ENCODE peak calls at places on chromosomes 16 and 17, in seven cellular contexts. One of them, this sample, is unnamed.

GRCh38 chr16:80932725-80933124 is 74.0 kb downstream of the CMC2 start:
- DNase-seq in trophoblast cell: peak
- DNase-seq in H1: no peak
- DNase-seq in mesenchymal stem cell: peak
- DNase-seq in IMR-90: peak
- DNase-seq in H9: no peak
- DNase-seq in mesendoderm: no peak
- DNase-seq in this sample: no peak

GRCh38 chr17:81230043-81230820 is 7.5 kb upstream of the CEP131 start:
- DNase-seq in H1: no peak
- DNase-seq in IMR-90: no peak
- DNase-seq in trophoblast cell: no peak
- DNase-seq in mesenchymal stem cell: no peak
- DNase-seq in H9: no peak
- DNase-seq in mesendoderm: peak
- DNase-seq in this sample: no peak

GRCh38 chr16:12805091-12805490 is 1.4 kb upstream of the CPPED1 start:
- DNase-seq in H1: no peak
- DNase-seq in trophoblast cell: no peak
- DNase-seq in IMR-90: no peak
- DNase-seq in H9: no peak
- DNase-seq in mesenchymal stem cell: no peak
- DNase-seq in mesendoderm: no peak
- DNase-seq in this sample: no peak

GRCh38 chr16:4463522-4464163 is 10.8 kb downstream of the NMRAL1 start:
- DNase-seq in H1: no peak
- DNase-seq in IMR-90: no peak
- DNase-seq in mesenchymal stem cell: no peak
- DNase-seq in mesendoderm: no peak
- DNase-seq in trophoblast cell: no peak
- DNase-seq in H9: no peak
- DNase-seq in this sample: no peak

GRCh38 chr17:41230094-41230493 is 2.2 kb upstream of the KRTAP9-3 start:
- DNase-seq in IMR-90: no peak
- DNase-seq in trophoblast cell: no peak
- DNase-seq in H1: no peak
- DNase-seq in mesendoderm: no peak
- DNase-seq in mesenchymal stem cell: no peak
- DNase-seq in H9: no peak
- DNase-seq in this sample: no peak

GRCh38 chr16:13997933-13998332 is 73.2 kb upstream of the MRTFB start:
- DNase-seq in mesendoderm: no peak
- DNase-seq in trophoblast cell: no peak
- DNase-seq in mesenchymal stem cell: no peak
- DNase-seq in H9: no peak
- DNase-seq in IMR-90: no peak
- DNase-seq in H1: no peak
- DNase-seq in this sample: no peak

GRCh38 chr16:11034005-11034404 is 89.6 kb downstream of the CLEC16A start:
- DNase-seq in IMR-90: peak
- DNase-seq in H1: no peak
- DNase-seq in mesendoderm: no peak
- DNase-seq in H9: no peak
- DNase-seq in trophoblast cell: no peak
- DNase-seq in mesenchymal stem cell: peak
- DNase-seq in this sample: no peak

GRCh38 chr17:45425125-45425983 is 7.3 kb downstream of the ARHGAP27 start:
- DNase-seq in mesendoderm: peak
- DNase-seq in IMR-90: peak
- DNase-seq in trophoblast cell: peak
- DNase-seq in H9: peak
- DNase-seq in H1: peak
- DNase-seq in mesenchymal stem cell: peak
- DNase-seq in this sample: no peak

GRCh38 chr17:35082073-35082657 is 18.7 kb upstream of the RFFL start:
- DNase-seq in H1: no peak
- DNase-seq in trophoblast cell: no peak
- DNase-seq in H9: no peak
- DNase-seq in mesendoderm: no peak
- DNase-seq in IMR-90: peak
- DNase-seq in mesenchymal stem cell: peak
- DNase-seq in this sample: no peak

GRCh38 chr17:81567191-81567590 is 15.0 kb upstream of the FAAP100 start:
- DNase-seq in mesendoderm: no peak
- DNase-seq in IMR-90: no peak
- DNase-seq in H9: no peak
- DNase-seq in H1: no peak
- DNase-seq in mesenchymal stem cell: no peak
- DNase-seq in trophoblast cell: no peak
- DNase-seq in this sample: no peak

GRCh38 chr16:10103096-10103495 is 79.1 kb downstream of the GRIN2A start:
- DNase-seq in H9: no peak
- DNase-seq in mesenchymal stem cell: peak
- DNase-seq in trophoblast cell: no peak
- DNase-seq in IMR-90: no peak
- DNase-seq in mesendoderm: no peak
- DNase-seq in H1: no peak
- DNase-seq in this sample: no peak

GRCh38 chr16:89761304-89761922 is 40.1 kb downstream of the ZNF276 start:
- DNase-seq in H1: no peak
- DNase-seq in H9: no peak
- DNase-seq in trophoblast cell: no peak
- DNase-seq in IMR-90: no peak
- DNase-seq in mesenchymal stem cell: no peak
- DNase-seq in mesendoderm: no peak
- DNase-seq in this sample: no peak

GRCh38 chr17:61809816-61810392 is 53.4 kb downstream of the BRIP1 start:
- DNase-seq in H1: no peak
- DNase-seq in trophoblast cell: no peak
- DNase-seq in mesendoderm: no peak
- DNase-seq in H9: no peak
- DNase-seq in mesenchymal stem cell: peak
- DNase-seq in IMR-90: peak
- DNase-seq in this sample: no peak

GRCh38 chr17:9022553-9023388 is 1.5 kb downstream of the NTN1 start:
- DNase-seq in mesenchymal stem cell: peak
- DNase-seq in H1: no peak
- DNase-seq in IMR-90: no peak
- DNase-seq in H9: peak
- DNase-seq in mesendoderm: peak
- DNase-seq in trophoblast cell: no peak
- DNase-seq in this sample: peak

DNA sequence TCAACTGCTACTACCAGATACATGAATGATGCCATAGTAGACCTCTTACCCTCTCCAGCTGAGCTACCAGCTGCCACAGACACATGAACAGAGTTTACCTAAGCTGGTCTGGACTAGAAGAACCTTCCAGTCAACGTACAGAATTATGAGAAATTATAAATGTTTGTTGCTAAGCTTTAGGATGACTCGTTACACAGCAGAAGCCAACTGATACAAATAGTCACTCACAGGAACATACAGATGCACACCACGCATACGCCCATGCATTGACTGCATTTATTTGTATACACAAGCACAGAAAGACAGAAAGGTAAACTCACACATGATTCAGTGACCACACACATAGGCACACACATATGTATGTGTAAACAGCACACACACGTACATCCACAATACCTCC is 164.6 kb downstream of the SALL1 start:
- DNase-seq in H1: no peak
- DNase-seq in mesendoderm: no peak
- DNase-seq in mesenchymal stem cell: no peak
- DNase-seq in trophoblast cell: no peak
- DNase-seq in IMR-90: no peak
- DNase-seq in H9: no peak
- DNase-seq in this sample: no peak
- H2BK5ac ChIP-seq in H1: no peak
- H2BK5ac ChIP-seq in mesendoderm: no peak
- H2BK5ac ChIP-seq in mesenchymal stem cell: no peak
- H2BK5ac ChIP-seq in trophoblast cell: no peak
- H2BK5ac ChIP-seq in IMR-90: no peak
- H2BK5ac ChIP-seq in H9: no peak
- H2BK5ac ChIP-seq in this sample: no peak

DNA sequence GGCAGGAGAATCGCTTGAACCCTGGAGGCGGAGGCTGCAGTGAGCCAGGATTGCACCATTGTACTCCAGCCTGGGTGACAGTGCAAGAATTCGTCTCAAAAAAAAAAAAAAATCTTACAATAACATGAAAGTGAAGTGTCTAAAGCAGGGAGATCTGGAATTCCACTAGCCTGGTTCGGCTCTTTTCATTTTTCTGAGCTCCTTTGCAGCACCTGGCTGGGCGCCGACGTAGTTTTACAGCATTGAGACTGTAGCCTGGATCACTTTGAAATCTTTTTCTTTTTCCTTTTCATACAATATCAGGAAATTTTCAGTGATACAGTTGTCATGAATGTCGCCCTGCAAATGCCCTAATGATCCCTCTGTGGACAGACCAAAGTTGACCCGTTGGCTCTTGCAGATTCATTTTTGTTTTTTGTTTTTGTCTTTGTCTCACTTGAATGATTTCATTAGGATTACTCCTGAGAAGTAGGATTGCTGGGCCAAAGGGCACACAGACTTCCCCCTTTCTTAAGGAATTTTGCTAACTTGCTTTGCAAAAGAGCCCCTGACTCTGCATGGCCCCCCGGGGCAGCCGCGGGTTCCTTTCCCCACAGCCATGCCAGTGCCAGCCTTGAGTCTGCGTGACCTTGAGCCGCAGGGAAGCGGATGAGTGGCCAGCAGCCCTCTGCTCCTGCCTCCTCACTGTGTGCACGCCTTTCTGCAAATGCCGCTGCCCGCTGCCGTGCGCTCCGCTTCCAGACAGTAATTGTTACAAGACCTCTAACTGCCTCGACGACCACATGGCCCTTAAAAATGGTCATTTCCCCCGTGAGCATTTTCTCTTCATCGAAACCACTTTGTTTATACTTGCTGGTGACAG is 28.0 kb downstream of the CRISPLD2 start:
- DNase-seq in mesendoderm: no peak
- DNase-seq in trophoblast cell: no peak
- DNase-seq in IMR-90: no peak
- DNase-seq in mesenchymal stem cell: no peak
- DNase-seq in H9: no peak
- DNase-seq in H1: no peak
- DNase-seq in this sample: peak
- H2BK5ac ChIP-seq in mesendoderm: no peak
- H2BK5ac ChIP-seq in trophoblast cell: no peak
- H2BK5ac ChIP-seq in IMR-90: no peak
- H2BK5ac ChIP-seq in mesenchymal stem cell: no peak
- H2BK5ac ChIP-seq in H9: no peak
- H2BK5ac ChIP-seq in H1: peak
- H2BK5ac ChIP-seq in this sample: no peak

GRCh38 chr17:79915850-79916430 is 76.7 kb upstream of the CBX4 start:
- DNase-seq in trophoblast cell: peak
- DNase-seq in H1: peak
- DNase-seq in IMR-90: peak
- DNase-seq in mesendoderm: peak
- DNase-seq in mesenchymal stem cell: peak
- DNase-seq in H9: peak
- DNase-seq in this sample: no peak

GRCh38 chr17:79917902-79918484 is 78.8 kb upstream of the CBX4 start:
- DNase-seq in mesenchymal stem cell: no peak
- DNase-seq in IMR-90: no peak
- DNase-seq in trophoblast cell: no peak
- DNase-seq in mesendoderm: no peak
- DNase-seq in H1: no peak
- DNase-seq in H9: no peak
- DNase-seq in this sample: no peak

GRCh38 chr17:79916991-79917901 is 78.0 kb upstream of the CBX4 start:
- DNase-seq in mesendoderm: no peak
- DNase-seq in mesenchymal stem cell: no peak
- DNase-seq in H1: no peak
- DNase-seq in H9: no peak
- DNase-seq in trophoblast cell: no peak
- DNase-seq in IMR-90: no peak
- DNase-seq in this sample: no peak

GRCh38 chr17:79914813-79915740 is 75.8 kb upstream of the CBX4 start:
- DNase-seq in trophoblast cell: no peak
- DNase-seq in IMR-90: no peak
- DNase-seq in mesenchymal stem cell: no peak
- DNase-seq in H9: no peak
- DNase-seq in mesendoderm: no peak
- DNase-seq in H1: no peak
- DNase-seq in this sample: no peak

DNA sequence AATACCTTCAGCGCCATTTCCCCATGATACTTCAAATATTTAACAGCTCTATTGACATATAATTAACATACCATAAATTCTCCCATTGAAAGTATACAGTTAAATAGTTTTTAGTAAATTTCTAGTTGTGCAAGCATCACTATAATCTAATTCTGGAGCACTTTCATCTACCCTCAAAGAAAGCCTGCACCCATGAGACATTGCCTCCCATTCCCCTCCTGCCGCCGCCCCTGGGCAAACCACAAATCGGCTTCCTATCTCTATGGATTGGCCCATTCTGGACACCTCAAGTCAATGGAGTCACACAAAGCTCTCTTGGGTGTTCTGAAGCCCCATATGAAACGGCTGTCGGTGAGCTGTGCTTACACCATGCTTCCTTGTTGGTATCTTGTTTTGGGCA is 77.3 kb upstream of the CBX4 start:
- DNase-seq in H9: no peak
- DNase-seq in mesendoderm: no peak
- DNase-seq in IMR-90: no peak
- DNase-seq in mesenchymal stem cell: no peak
- DNase-seq in H1: no peak
- DNase-seq in trophoblast cell: peak
- DNase-seq in this sample: no peak
- H2BK5ac ChIP-seq in H9: no peak
- H2BK5ac ChIP-seq in mesendoderm: no peak
- H2BK5ac ChIP-seq in IMR-90: no peak
- H2BK5ac ChIP-seq in mesenchymal stem cell: no peak
- H2BK5ac ChIP-seq in H1: no peak
- H2BK5ac ChIP-seq in trophoblast cell: no peak
- H2BK5ac ChIP-seq in this sample: no peak

DNA sequence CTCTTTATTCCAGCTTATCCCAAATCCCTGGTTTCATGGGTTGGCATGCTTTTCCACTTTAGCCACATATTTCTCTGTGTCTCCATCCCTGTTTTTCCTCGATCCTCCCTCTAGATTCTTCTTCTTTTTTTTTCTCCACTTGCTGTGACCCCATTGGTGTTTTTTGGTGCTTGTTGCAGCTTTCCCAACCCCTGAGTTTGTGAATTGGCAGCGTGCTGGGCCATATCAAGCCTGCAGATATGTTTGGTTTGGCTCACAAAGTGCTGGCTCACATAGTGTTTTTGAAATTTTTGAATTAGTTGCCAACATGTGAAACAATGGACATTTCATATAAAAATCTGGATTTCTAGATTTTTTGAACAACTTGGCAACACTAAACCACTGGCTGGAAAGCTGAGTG is 8.8 kb downstream of the GPR139 start:
- DNase-seq in H1: no peak
- DNase-seq in IMR-90: no peak
- DNase-seq in mesendoderm: no peak
- DNase-seq in trophoblast cell: no peak
- DNase-seq in mesenchymal stem cell: no peak
- DNase-seq in H9: no peak
- DNase-seq in this sample: no peak
- H2BK5ac ChIP-seq in H1: no peak
- H2BK5ac ChIP-seq in IMR-90: no peak
- H2BK5ac ChIP-seq in mesendoderm: no peak
- H2BK5ac ChIP-seq in trophoblast cell: no peak
- H2BK5ac ChIP-seq in mesenchymal stem cell: no peak
- H2BK5ac ChIP-seq in H9: no peak
- H2BK5ac ChIP-seq in this sample: no peak

GRCh38 chr17:71252446-71252845 is 868.4 kb upstream of the SOX9 start:
- DNase-seq in IMR-90: no peak
- DNase-seq in mesenchymal stem cell: no peak
- DNase-seq in H1: no peak
- DNase-seq in trophoblast cell: no peak
- DNase-seq in mesendoderm: no peak
- DNase-seq in H9: no peak
- DNase-seq in this sample: no peak
- H2BK5ac ChIP-seq in IMR-90: no peak
- H2BK5ac ChIP-seq in mesenchymal stem cell: no peak
- H2BK5ac ChIP-seq in H1: no peak
- H2BK5ac ChIP-seq in trophoblast cell: no peak
- H2BK5ac ChIP-seq in mesendoderm: no peak
- H2BK5ac ChIP-seq in H9: no peak
- H2BK5ac ChIP-seq in this sample: no peak